ENCODE peak calls at places on chromosomes 13 and 19, in six cellular contexts. One of them, this sample, is unnamed.

GRCh38 chr13:36530050-36530789 is 97.9 kb downstream of the CCNA1 start:
- DNase-seq in fibroblast of lung: peak; percentile 88
- DNase-seq in CD4-positive, alpha-beta T cell: no peak
- DNase-seq in IMR-90: no peak
- DNase-seq in heart left ventricle: no peak
- DNase-seq in upper lobe of left lung: no peak
- DNase-seq in this sample: peak; percentile 63

GRCh38 chr13:93224545-93224944 is 2.1 kb upstream of the GPC6 start:
- DNase-seq in CD4-positive, alpha-beta T cell: no peak
- DNase-seq in heart left ventricle: no peak
- DNase-seq in IMR-90: peak; percentile 39
- DNase-seq in fibroblast of lung: peak; percentile 95
- DNase-seq in upper lobe of left lung: no peak
- DNase-seq in this sample: no peak

GRCh38 chr13:36431204-36432105 is 840 bp upstream of the CCNA1 start:
- DNase-seq in heart left ventricle: no peak
- DNase-seq in IMR-90: no peak
- DNase-seq in fibroblast of lung: no peak
- DNase-seq in upper lobe of left lung: peak; percentile 89
- DNase-seq in CD4-positive, alpha-beta T cell: no peak
- DNase-seq in this sample: no peak

GRCh38 chr19:40622773-40623075 is 21.6 kb downstream of the LTBP4 start:
- DNase-seq in upper lobe of left lung: peak; percentile 58
- DNase-seq in CD4-positive, alpha-beta T cell: no peak
- DNase-seq in fibroblast of lung: no peak
- DNase-seq in heart left ventricle: no peak
- DNase-seq in IMR-90: no peak
- DNase-seq in this sample: no peak

GRCh38 chr19:30802424-30803013 is 430.3 kb downstream of the ZNF536 start:
- DNase-seq in upper lobe of left lung: no peak
- DNase-seq in fibroblast of lung: no peak
- DNase-seq in CD4-positive, alpha-beta T cell: no peak
- DNase-seq in heart left ventricle: no peak
- DNase-seq in IMR-90: no peak
- DNase-seq in this sample: no peak

GRCh38 chr19:55241935-55242464 is 13.4 kb upstream of the TMEM86B start:
- DNase-seq in upper lobe of left lung: peak; percentile 46
- DNase-seq in CD4-positive, alpha-beta T cell: no peak
- DNase-seq in IMR-90: no peak
- DNase-seq in heart left ventricle: no peak
- DNase-seq in fibroblast of lung: no peak
- DNase-seq in this sample: no peak

GRCh38 chr13:47252627-47253026 is 355.8 kb upstream of the HTR2A start:
- DNase-seq in fibroblast of lung: peak; percentile 31
- DNase-seq in upper lobe of left lung: no peak
- DNase-seq in heart left ventricle: no peak
- DNase-seq in CD4-positive, alpha-beta T cell: no peak
- DNase-seq in IMR-90: peak; percentile 10
- DNase-seq in this sample: no peak

GRCh38 chr19:55597493-55597892 is 1.8 kb downstream of the FIZ1 start:
- DNase-seq in fibroblast of lung: no peak
- DNase-seq in heart left ventricle: no peak
- DNase-seq in CD4-positive, alpha-beta T cell: no peak
- DNase-seq in IMR-90: no peak
- DNase-seq in upper lobe of left lung: peak; percentile 89
- DNase-seq in this sample: no peak

GRCh38 chr19:6632002-6632621 is 37.8 kb downstream of the TNFSF14 start:
- DNase-seq in IMR-90: peak; percentile 64
- DNase-seq in upper lobe of left lung: no peak
- DNase-seq in heart left ventricle: peak; percentile 63
- DNase-seq in CD4-positive, alpha-beta T cell: peak; percentile 74
- DNase-seq in fibroblast of lung: peak; percentile 59
- DNase-seq in this sample: peak; percentile 71

GRCh38 chr13:113421673-113422270 is 31.5 kb downstream of the ADPRHL1 start:
- DNase-seq in CD4-positive, alpha-beta T cell: no peak
- DNase-seq in IMR-90: peak; percentile 24
- DNase-seq in fibroblast of lung: peak; percentile 22
- DNase-seq in upper lobe of left lung: peak; percentile 50
- DNase-seq in heart left ventricle: no peak
- DNase-seq in this sample: no peak

DNA sequence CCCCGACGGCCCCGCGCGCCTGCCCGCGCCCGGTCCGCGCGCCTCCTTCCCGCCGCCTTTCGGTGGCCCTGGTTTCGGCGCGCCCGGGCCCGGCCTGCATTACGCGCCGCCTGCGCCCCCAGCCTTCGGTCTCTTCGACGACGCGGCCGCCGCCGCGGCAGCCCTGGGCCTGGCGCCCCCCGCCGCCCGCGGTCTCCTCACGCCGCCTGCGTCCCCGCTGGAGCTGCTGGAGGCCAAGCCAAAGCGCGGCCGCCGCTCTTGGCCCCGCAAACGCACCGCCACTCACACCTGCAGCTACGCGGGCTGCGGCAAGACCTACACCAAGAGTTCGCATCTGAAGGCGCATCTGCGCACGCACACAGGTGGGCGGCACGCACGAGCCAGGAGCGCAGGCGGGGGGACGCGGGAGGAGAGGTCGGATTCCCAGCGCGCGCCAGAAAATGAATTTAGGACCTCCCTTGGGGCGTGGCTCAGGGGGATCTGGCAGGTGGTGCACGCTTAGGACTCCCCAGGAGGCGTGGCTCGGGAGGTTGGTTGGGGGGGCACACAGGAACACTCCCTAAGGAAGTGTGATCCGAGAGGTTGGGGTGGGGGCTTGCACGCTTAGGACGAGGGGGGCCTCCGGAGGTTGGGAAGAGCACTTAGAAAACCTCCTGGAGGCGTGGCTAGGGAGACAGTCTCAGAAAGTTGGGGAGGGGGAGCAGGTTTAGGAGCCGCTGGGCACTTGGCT is 1.2 kb downstream of the KLF2 start:
- DNase-seq in fibroblast of lung: peak; percentile 33
- DNase-seq in upper lobe of left lung: peak; percentile 92
- DNase-seq in CD4-positive, alpha-beta T cell: peak; percentile 50
- DNase-seq in IMR-90: no peak
- DNase-seq in heart left ventricle: peak; percentile 57
- DNase-seq in this sample: no peak
- H3K27me3 ChIP-seq in fibroblast of lung: no peaks in the 10 kb centered on the region
- H3K27me3 ChIP-seq in upper lobe of left lung: no peaks in the 10 kb centered on the region
- H3K27me3 ChIP-seq in CD4-positive, alpha-beta T cell: no peaks in the 10 kb centered on the region
- H3K27me3 ChIP-seq in IMR-90: no peaks in the 10 kb centered on the region
- H3K27me3 ChIP-seq in heart left ventricle: no peaks in the 10 kb centered on the region
- H3K27me3 ChIP-seq in this sample: peaks cover 4% of the 10 kb centered on the region

GRCh38 chr19:28345811-28346210 is 867.1 kb downstream of the UQCRFS1 start:
- DNase-seq in heart left ventricle: no peak
- DNase-seq in upper lobe of left lung: no peak
- DNase-seq in CD4-positive, alpha-beta T cell: no peak
- DNase-seq in IMR-90: no peak
- DNase-seq in fibroblast of lung: peak; percentile 32
- DNase-seq in this sample: no peak

DNA sequence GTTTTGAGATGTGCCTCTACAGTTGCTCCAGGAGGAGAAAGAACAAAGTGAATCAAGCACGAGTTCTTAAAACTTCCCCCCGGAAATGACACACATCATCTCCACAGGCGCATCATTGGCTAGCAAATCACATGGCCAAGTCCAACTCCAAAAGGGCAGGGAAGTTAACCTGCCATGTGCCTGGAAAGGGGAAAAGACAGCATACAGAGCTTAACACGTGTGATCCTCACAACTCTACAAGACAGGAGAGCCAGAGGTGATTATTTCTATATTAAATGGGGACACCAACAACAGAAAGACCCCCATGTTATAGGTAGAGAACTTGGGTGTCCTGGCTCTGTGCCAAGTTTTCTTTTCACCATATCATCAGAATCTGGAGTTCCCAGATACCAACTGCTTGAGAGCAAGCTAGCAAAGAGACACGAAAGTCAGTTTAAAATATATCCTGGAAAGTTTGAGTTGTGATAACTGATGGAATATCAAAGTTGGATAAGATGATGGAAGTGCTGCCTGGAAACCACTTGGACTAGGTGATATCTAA is 871.1 kb downstream of the UQCRFS1 start:
- DNase-seq in upper lobe of left lung: no peak
- DNase-seq in IMR-90: no peak
- DNase-seq in heart left ventricle: no peak
- DNase-seq in CD4-positive, alpha-beta T cell: no peak
- DNase-seq in fibroblast of lung: no peak
- DNase-seq in this sample: no peak
- H3K27me3 ChIP-seq in upper lobe of left lung: no peaks in the 10 kb centered on the region
- H3K27me3 ChIP-seq in IMR-90: no peaks in the 10 kb centered on the region
- H3K27me3 ChIP-seq in heart left ventricle: no peaks in the 10 kb centered on the region
- H3K27me3 ChIP-seq in CD4-positive, alpha-beta T cell: no peaks in the 10 kb centered on the region
- H3K27me3 ChIP-seq in fibroblast of lung: no peaks in the 10 kb centered on the region
- H3K27me3 ChIP-seq in this sample: no peaks in the 10 kb centered on the region

GRCh38 chr19:49059056-49059455 is 1.5 kb upstream of the CGB7 start:
- DNase-seq in CD4-positive, alpha-beta T cell: no peak
- DNase-seq in fibroblast of lung: no peak
- DNase-seq in IMR-90: no peak
- DNase-seq in upper lobe of left lung: no peak
- DNase-seq in heart left ventricle: no peak
- DNase-seq in this sample: no peak

GRCh38 chr19:49061000-49061399 is 3.5 kb upstream of the CGB7 start:
- DNase-seq in fibroblast of lung: no peak
- DNase-seq in CD4-positive, alpha-beta T cell: no peak
- DNase-seq in upper lobe of left lung: no peak
- DNase-seq in IMR-90: no peak
- DNase-seq in heart left ventricle: no peak
- DNase-seq in this sample: no peak

GRCh38 chr19:49064029-49064629 is 489 bp downstream of the NTF4 start:
- DNase-seq in CD4-positive, alpha-beta T cell: no peak
- DNase-seq in IMR-90: no peak
- DNase-seq in fibroblast of lung: no peak
- DNase-seq in upper lobe of left lung: no peak
- DNase-seq in heart left ventricle: no peak
- DNase-seq in this sample: peak; percentile 78

GRCh38 chr19:49058592-49058991 is 1.0 kb upstream of the CGB7 start:
- DNase-seq in CD4-positive, alpha-beta T cell: no peak
- DNase-seq in heart left ventricle: no peak
- DNase-seq in fibroblast of lung: peak; percentile 51
- DNase-seq in IMR-90: peak; percentile 25
- DNase-seq in upper lobe of left lung: no peak
- DNase-seq in this sample: peak; percentile 54

DNA sequence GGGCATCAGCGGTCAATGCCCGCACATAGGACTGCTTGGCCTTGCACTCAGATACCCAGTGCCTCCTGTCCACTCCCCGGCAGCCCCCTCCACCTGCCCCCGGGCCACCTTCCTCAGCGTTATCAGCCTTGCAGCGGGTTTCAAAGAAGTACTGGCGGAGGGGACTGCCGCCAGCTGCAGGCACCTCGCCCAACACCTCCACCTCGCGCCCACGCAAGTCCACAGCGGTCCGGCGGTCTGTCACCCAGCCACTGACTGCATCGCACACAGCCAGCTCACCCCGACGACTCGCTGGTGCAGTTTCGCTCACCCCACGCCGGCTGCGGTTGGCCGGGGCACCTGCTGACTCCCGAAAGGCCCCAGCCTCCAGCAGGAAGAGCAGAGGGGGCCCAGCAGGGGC is 3.2 kb downstream of the NTF4 start:
- DNase-seq in CD4-positive, alpha-beta T cell: no peak
- DNase-seq in IMR-90: no peak
- DNase-seq in upper lobe of left lung: peak; percentile 76
- DNase-seq in fibroblast of lung: no peak
- DNase-seq in heart left ventricle: no peak
- DNase-seq in this sample: no peak
- H3K27me3 ChIP-seq in CD4-positive, alpha-beta T cell: peaks cover 58% of the 10 kb centered on the region
- H3K27me3 ChIP-seq in IMR-90: peaks cover 32% of the 10 kb centered on the region
- H3K27me3 ChIP-seq in upper lobe of left lung: peaks cover 21% of the 10 kb centered on the region
- H3K27me3 ChIP-seq in fibroblast of lung: peaks cover 20% of the 10 kb centered on the region
- H3K27me3 ChIP-seq in heart left ventricle: peaks cover 11% of the 10 kb centered on the region
- H3K27me3 ChIP-seq in this sample: no peaks in the 10 kb centered on the region

DNA sequence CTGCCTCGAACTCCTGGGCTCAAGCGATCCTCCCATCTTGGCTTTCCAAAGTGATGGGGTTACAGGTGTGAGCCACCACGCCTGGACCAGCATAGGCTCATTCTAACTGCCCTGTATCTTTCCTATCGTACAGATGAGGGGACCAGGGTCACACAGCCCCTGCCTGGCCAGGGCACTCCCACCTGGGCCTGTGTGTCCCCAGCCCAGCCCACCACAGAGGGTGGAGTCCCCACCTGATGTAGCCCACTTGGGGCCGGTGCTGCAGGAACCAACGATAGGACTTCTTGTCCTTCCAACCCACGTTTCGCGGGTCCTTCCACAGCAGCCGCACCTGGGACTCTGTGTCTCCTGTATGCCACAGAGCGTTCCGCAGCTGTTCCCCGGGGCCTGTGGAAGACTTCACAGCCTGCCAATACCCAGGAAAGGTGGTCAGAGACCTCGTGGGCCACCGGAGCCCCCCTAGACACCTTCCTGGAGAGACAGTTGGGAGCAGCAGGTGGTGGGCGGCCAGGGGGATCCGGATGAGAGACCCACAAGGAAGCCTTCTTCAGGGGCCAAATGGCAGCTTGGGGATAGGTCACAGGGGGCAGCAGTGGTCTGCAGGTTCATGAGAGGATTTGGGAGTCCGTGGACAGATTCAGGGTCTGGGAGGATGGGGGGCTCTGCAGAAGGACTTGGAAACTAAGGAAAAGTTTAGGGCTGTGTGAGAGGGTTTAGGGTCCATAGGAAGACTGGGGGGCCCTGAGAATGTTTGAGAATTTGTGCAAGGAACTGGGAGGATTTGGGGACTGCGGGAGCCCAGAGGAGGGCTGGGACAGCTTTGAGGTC is 6.9 kb downstream of the COMP start:
- DNase-seq in upper lobe of left lung: no peak
- DNase-seq in heart left ventricle: no peak
- DNase-seq in fibroblast of lung: no peak
- DNase-seq in IMR-90: no peak
- DNase-seq in CD4-positive, alpha-beta T cell: no peak
- DNase-seq in this sample: no peak
- H3K27me3 ChIP-seq in upper lobe of left lung: peaks cover 33% of the 10 kb centered on the region
- H3K27me3 ChIP-seq in heart left ventricle: peaks cover 34% of the 10 kb centered on the region
- H3K27me3 ChIP-seq in fibroblast of lung: peaks cover 19% of the 10 kb centered on the region
- H3K27me3 ChIP-seq in IMR-90: peaks cover 32% of the 10 kb centered on the region
- H3K27me3 ChIP-seq in CD4-positive, alpha-beta T cell: peaks cover 36% of the 10 kb centered on the region
- H3K27me3 ChIP-seq in this sample: peaks cover 22% of the 10 kb centered on the region

GRCh38 chr19:1526979-1527649 is 3.2 kb downstream of the PLK5 start:
- DNase-seq in heart left ventricle: no peak
- DNase-seq in fibroblast of lung: no peak
- DNase-seq in CD4-positive, alpha-beta T cell: no peak
- DNase-seq in upper lobe of left lung: no peak
- DNase-seq in IMR-90: no peak
- DNase-seq in this sample: peak; percentile 48
- H3K27me3 ChIP-seq in heart left ventricle: peaks cover 23% of the 10 kb centered on the region
- H3K27me3 ChIP-seq in fibroblast of lung: peaks cover 18% of the 10 kb centered on the region
- H3K27me3 ChIP-seq in CD4-positive, alpha-beta T cell: peaks cover 41% of the 10 kb centered on the region
- H3K27me3 ChIP-seq in upper lobe of left lung: peaks cover 31% of the 10 kb centered on the region
- H3K27me3 ChIP-seq in IMR-90: peaks cover 30% of the 10 kb centered on the region
- H3K27me3 ChIP-seq in this sample: peaks cover 14% of the 10 kb centered on the region

GRCh38 chr19:18612051-18612771 is 459 bp upstream of the TMEM59L start:
- DNase-seq in IMR-90: no peak
- DNase-seq in upper lobe of left lung: no peak
- DNase-seq in heart left ventricle: no peak
- DNase-seq in fibroblast of lung: no peak
- DNase-seq in CD4-positive, alpha-beta T cell: no peak
- DNase-seq in this sample: no peak
- H3K27me3 ChIP-seq in IMR-90: peaks cover 65% of the 10 kb centered on the region
- H3K27me3 ChIP-seq in upper lobe of left lung: peaks cover 60% of the 10 kb centered on the region
- H3K27me3 ChIP-seq in heart left ventricle: peaks cover 74% of the 10 kb centered on the region
- H3K27me3 ChIP-seq in fibroblast of lung: peaks cover 71% of the 10 kb centered on the region
- H3K27me3 ChIP-seq in CD4-positive, alpha-beta T cell: peaks cover 84% of the 10 kb centered on the region
- H3K27me3 ChIP-seq in this sample: peaks cover 40% of the 10 kb centered on the region

GRCh38 chr19:1286859-1287621 is 1.4 kb downstream of the EFNA2 start:
- DNase-seq in heart left ventricle: no peak
- DNase-seq in IMR-90: no peak
- DNase-seq in upper lobe of left lung: peak; percentile 66
- DNase-seq in fibroblast of lung: no peak
- DNase-seq in CD4-positive, alpha-beta T cell: no peak
- DNase-seq in this sample: no peak
- H3K27me3 ChIP-seq in heart left ventricle: peaks cover 54% of the 10 kb centered on the region
- H3K27me3 ChIP-seq in IMR-90: peaks cover 48% of the 10 kb centered on the region
- H3K27me3 ChIP-seq in upper lobe of left lung: peaks cover 37% of the 10 kb centered on the region
- H3K27me3 ChIP-seq in fibroblast of lung: peaks cover 31% of the 10 kb centered on the region
- H3K27me3 ChIP-seq in CD4-positive, alpha-beta T cell: peaks cover 60% of the 10 kb centered on the region
- H3K27me3 ChIP-seq in this sample: peaks cover 25% of the 10 kb centered on the region